ENCODE peak calls at places on chromosomes 4 and X, in four cellular contexts. A, H, E and O are unnamed samples. For H3K4me1, the result is how much of the 10 kb centered on the place peaks cover.

GRCh38 chrX:123339201-123339905 is 155.3 kb downstream of the GRIA3 start:
- DNase-seq in A (peak), H (peak), E (no peak), O (peak)

GRCh38 chrX:45788315-45788714 is 587.6 kb upstream of the DIPK2B start:
- DNase-seq in A (no peak), H (no peak), E (no peak), O (peak)

GRCh38 chr4:173490817-173491518 is 39.1 kb downstream of the HAND2 start:
- DNase-seq in A (peak), H (peak), E (no peak), O (peak)

GRCh38 chr4:173264245-173264959 is 69.8 kb downstream of the HMGB2 start:
- DNase-seq in A (peak), H (no peak), E (no peak), O (peak)

GRCh38 chrX:7261672-7262332 is 113.8 kb upstream of the PUDP start:
- DNase-seq in A (no peak), H (no peak), E (no peak), O (no peak)

GRCh38 chr4:38318737-38319455 is 345.1 kb upstream of the KLF3 start:
- DNase-seq in A (peak), H (peak), E (peak), O (peak)

GRCh38 chr4:29278580-29278979 is 1441.6 kb upstream of the PCDH7 start:
- DNase-seq in A (peak), H (no peak), E (no peak), O (peak)

GRCh38 chr4:13059015-13059414 is 425.1 kb downstream of the RAB28 start:
- DNase-seq in A (no peak), H (peak), E (no peak), O (no peak)

GRCh38 chr4:184292877-184293276 is 75.2 kb upstream of the ENPP6 start:
- DNase-seq in A (no peak), H (no peak), E (no peak), O (no peak)

GRCh38 chrX:2935364-2935748 is 6.2 kb upstream of the ARSD start:
- DNase-seq in A (no peak), H (no peak), E (no peak), O (no peak)

GRCh38 chr4:186700746-186701145 is 22.9 kb downstream of the FAT1 start:
- DNase-seq in A (peak), H (no peak), E (no peak), O (peak)

GRCh38 chr4:159010563-159011260 is 92.2 kb upstream of the RAPGEF2 start:
- DNase-seq in A (peak), H (peak), E (no peak), O (peak)

DNA sequence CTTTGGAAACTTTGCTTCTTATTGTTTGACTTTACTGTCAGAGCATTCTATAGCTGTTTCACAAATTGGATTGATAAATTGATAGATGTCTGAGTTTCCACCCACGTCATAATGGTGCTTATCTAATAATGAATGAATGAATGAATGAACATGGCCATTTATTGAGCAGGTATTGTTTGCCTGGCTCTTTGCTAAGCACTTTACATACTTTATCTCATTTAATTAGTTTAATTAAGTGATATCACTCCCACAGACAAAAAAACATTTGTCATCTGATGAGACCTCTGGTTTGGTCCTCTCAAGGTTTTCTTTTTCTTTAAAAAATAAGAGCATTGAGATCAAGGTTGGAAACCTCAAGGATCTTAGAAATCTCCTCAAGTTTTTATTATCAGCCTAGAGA is 2.8 kb downstream of the FRAS1 start:
- DNase-seq in A (no peak), H (no peak), E (no peak), O (no peak)
- H3K4me1 ChIP-seq in A (under half), H (under half), E (under half), O (under half)

GRCh38 chr4:6308890-6309643 is 39.4 kb downstream of the WFS1 start:
- DNase-seq in A (peak), H (peak), E (no peak), O (no peak)
- H2AFZ ChIP-seq in A (no peak), H (peak), E (no peak), O (peak)

GRCh38 chr4:80179637-80180161 is 17.6 kb upstream of the PRDM8 start:
- DNase-seq in A (no peak), H (no peak), E (no peak), O (no peak)
- H3K27ac ChIP-seq in A (no peak), H (no peak), E (no peak), O (no peak)

GRCh38 chr4:56612282-56612681 is 68.8 kb downstream of the HOPX start:
- DNase-seq in A (no peak), H (no peak), E (no peak), O (no peak)
- H3K4me1 ChIP-seq in A (under half), H (under half), E (under half), O (under half)

GRCh38 chr4:140150636-140150885 is 3.4 kb downstream of the MAML3 start:
- DNase-seq in A (no peak), H (no peak), E (no peak), O (no peak)

GRCh38 chr4:140149851-140150635 is 3.9 kb downstream of the MAML3 start:
- DNase-seq in A (peak), H (peak), E (no peak), O (peak)

GRCh38 chr4:140152015-140152703 is 1.8 kb downstream of the MAML3 start:
- DNase-seq in A (peak), H (peak), E (no peak), O (no peak)

GRCh38 chr4:140151700-140152014 is 2.3 kb downstream of the MAML3 start:
- DNase-seq in A (peak), H (peak), E (no peak), O (peak)

GRCh38 chr4:140150886-140151699 is 2.9 kb downstream of the MAML3 start:
- DNase-seq in A (peak), H (peak), E (no peak), O (peak)
- H2AFZ ChIP-seq in A (peak), H (peak), E (peak), O (peak)

DNA sequence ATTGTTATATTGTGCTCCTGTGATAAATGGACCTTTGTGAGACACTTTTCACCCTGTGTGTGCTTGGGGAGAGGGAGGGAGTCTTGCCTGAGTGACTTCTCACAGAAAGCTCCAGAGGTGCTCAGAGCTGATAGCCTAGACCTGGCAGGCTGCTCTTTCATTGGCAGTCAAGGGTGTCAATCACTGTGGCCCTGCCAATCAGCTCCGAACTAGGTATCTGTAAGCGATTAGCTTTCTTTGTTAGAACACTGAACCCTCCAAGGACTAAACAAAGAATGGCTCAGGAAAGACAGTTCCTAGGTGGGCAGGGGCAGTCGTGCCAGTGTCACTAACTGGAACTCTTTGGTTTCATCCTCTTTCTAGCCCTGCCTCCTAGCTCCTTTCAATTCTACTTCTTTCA is 2.7 kb upstream of the NALF2 start:
- DNase-seq in A (no peak), H (no peak), E (no peak), O (no peak)
- H3K27ac ChIP-seq in A (no peak), H (no peak), E (no peak), O (no peak)

DNA sequence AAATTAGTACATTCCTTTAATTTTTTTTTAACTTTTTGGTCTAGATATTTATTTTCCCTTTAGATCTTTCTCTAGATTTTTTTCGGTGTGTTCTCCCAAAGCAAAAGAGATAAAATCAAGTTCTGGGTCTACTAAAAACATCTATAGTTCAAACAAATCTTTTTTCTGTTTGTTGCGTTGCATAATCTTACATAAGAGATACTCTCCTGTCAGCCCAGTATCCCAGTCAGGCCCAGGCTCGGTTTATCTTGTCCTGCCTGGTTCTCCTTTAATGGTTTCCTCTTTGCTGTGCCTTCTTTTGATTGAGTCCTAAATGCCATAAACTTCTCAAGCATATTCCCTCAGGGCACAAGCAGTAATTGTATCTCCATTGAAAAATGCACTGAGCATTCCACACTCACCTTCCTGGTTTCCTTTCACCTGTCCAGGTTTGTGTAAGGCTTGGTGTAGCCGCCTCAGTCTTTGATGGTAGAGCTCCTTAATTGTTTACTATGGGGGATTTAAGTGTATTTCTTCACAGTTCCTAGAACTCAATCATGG is 104.9 kb downstream of the TMEM131L start:
- DNase-seq in A (no peak), H (no peak), E (no peak), O (no peak)
- H3K4me1 ChIP-seq in A (under half), H (under half), E (under half), O (under half)